ENCODE peak calls at places on chromosomes 6 and 20, in nine cellular contexts. One of them, this sample, is unnamed.

GRCh38 chr20:16947346-16947943 is 199.3 kb downstream of the OTOR start:
- DNase-seq in uterus: no peak
- DNase-seq in spleen: no peak
- DNase-seq in transverse colon: no peak
- DNase-seq in A549: no peak
- DNase-seq in stomach: no peak
- DNase-seq in esophagus squamous epithelium: no peak
- DNase-seq in ovary: no peak
- DNase-seq in tibial nerve: no peak
- DNase-seq in this sample: no peak

GRCh38 chr6:70108230-70108629 is 194.7 kb downstream of the COL9A1 start:
- DNase-seq in tibial nerve: no peak
- DNase-seq in transverse colon: no peak
- DNase-seq in ovary: no peak
- DNase-seq in uterus: no peak
- DNase-seq in stomach: no peak
- DNase-seq in spleen: no peak
- DNase-seq in A549: peak; percentile 19
- DNase-seq in esophagus squamous epithelium: no peak
- DNase-seq in this sample: no peak

GRCh38 chr20:5095931-5096330 is 23.8 kb downstream of the PCNA start:
- DNase-seq in tibial nerve: no peak
- DNase-seq in spleen: peak; percentile 76
- DNase-seq in A549: no peak
- DNase-seq in ovary: no peak
- DNase-seq in transverse colon: no peak
- DNase-seq in esophagus squamous epithelium: no peak
- DNase-seq in stomach: no peak
- DNase-seq in uterus: no peak
- DNase-seq in this sample: no peak

GRCh38 chr6:109759098-109759855 is 68.2 kb downstream of the FIG4 start:
- DNase-seq in esophagus squamous epithelium: no peak
- DNase-seq in stomach: no peak
- DNase-seq in tibial nerve: no peak
- DNase-seq in transverse colon: no peak
- DNase-seq in uterus: no peak
- DNase-seq in ovary: no peak
- DNase-seq in A549: no peak
- DNase-seq in spleen: no peak
- DNase-seq in this sample: no peak

GRCh38 chr6:169323221-169323620 is 69.6 kb upstream of the THBS2 start:
- DNase-seq in stomach: no peak
- DNase-seq in spleen: no peak
- DNase-seq in esophagus squamous epithelium: no peak
- DNase-seq in transverse colon: no peak
- DNase-seq in uterus: no peak
- DNase-seq in A549: no peak
- DNase-seq in ovary: no peak
- DNase-seq in tibial nerve: no peak
- DNase-seq in this sample: no peak

GRCh38 chr20:48638546-48638945 is 189.3 kb downstream of the PREX1 start:
- DNase-seq in ovary: no peak
- DNase-seq in stomach: no peak
- DNase-seq in tibial nerve: no peak
- DNase-seq in A549: peak; percentile 18
- DNase-seq in esophagus squamous epithelium: no peak
- DNase-seq in spleen: peak; percentile 58
- DNase-seq in uterus: no peak
- DNase-seq in transverse colon: no peak
- DNase-seq in this sample: no peak

GRCh38 chr6:22383016-22383415 is 86.2 kb upstream of the PRL start:
- DNase-seq in uterus: no peak
- DNase-seq in esophagus squamous epithelium: no peak
- DNase-seq in ovary: no peak
- DNase-seq in transverse colon: no peak
- DNase-seq in tibial nerve: no peak
- DNase-seq in spleen: no peak
- DNase-seq in A549: no peak
- DNase-seq in stomach: no peak
- DNase-seq in this sample: no peak

GRCh38 chr6:105300090-105300489 is 102.8 kb downstream of the PREP start:
- DNase-seq in tibial nerve: no peak
- DNase-seq in esophagus squamous epithelium: no peak
- DNase-seq in uterus: no peak
- DNase-seq in spleen: no peak
- DNase-seq in ovary: no peak
- DNase-seq in transverse colon: no peak
- DNase-seq in A549: no peak
- DNase-seq in stomach: no peak
- DNase-seq in this sample: no peak

DNA sequence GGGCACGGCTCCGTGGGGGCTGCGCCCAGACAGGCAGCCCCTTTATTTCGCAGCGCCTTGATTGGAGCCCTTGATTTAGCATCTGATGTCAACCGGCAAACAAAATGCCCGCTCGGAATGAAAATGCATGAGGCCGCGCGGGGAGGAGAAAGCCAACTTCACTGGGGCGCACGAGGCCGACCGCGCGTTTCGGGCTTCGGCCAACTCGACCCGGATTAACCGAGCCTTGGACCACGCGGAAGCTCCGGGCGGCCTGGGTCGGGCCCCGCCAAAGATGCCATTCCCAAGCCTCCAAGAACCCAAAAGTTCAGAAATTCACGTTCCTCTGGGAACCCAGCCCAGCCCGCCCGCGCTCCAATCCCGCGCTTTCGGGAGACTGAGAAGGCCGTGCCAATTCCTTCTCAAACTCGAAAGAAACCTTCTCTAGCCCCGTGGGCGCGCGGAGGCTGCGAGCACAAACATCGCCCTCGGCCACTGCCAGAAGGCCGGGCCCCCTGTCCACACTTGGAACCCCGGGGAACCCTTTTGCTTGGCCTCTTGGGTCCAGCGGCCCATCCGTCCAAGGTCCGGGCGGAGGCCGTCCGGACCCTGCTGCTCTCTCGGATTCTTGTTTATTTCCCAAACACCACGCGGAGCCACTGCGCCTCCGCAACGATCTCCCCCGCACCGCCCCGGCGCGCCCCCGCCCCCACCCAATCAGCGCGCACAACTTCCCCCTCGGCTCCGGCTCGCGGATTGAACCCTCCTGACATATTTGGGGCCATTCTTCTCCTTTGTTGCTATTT is 816 bp upstream of the INSM1 start:
- DNase-seq in stomach: no peak
- DNase-seq in esophagus squamous epithelium: no peak
- DNase-seq in A549: peak; percentile 31
- DNase-seq in spleen: no peak
- DNase-seq in ovary: no peak
- DNase-seq in transverse colon: no peak
- DNase-seq in uterus: no peak
- DNase-seq in tibial nerve: no peak
- DNase-seq in this sample: no peak
- H3K4me3 ChIP-seq in stomach: peak overlapping the region; percentile 46
- H3K4me3 ChIP-seq in esophagus squamous epithelium: no peak overlapping the region
- H3K4me3 ChIP-seq in A549: peak overlapping the region; percentile 44
- H3K4me3 ChIP-seq in spleen: peak overlapping the region; percentile 15
- H3K4me3 ChIP-seq in ovary: no peak overlapping the region
- H3K4me3 ChIP-seq in transverse colon: no peak overlapping the region
- H3K4me3 ChIP-seq in uterus: no peak overlapping the region
- H3K4me3 ChIP-seq in tibial nerve: peak overlapping the region; percentile 15
- H3K4me3 ChIP-seq in this sample: no peak overlapping the region

DNA sequence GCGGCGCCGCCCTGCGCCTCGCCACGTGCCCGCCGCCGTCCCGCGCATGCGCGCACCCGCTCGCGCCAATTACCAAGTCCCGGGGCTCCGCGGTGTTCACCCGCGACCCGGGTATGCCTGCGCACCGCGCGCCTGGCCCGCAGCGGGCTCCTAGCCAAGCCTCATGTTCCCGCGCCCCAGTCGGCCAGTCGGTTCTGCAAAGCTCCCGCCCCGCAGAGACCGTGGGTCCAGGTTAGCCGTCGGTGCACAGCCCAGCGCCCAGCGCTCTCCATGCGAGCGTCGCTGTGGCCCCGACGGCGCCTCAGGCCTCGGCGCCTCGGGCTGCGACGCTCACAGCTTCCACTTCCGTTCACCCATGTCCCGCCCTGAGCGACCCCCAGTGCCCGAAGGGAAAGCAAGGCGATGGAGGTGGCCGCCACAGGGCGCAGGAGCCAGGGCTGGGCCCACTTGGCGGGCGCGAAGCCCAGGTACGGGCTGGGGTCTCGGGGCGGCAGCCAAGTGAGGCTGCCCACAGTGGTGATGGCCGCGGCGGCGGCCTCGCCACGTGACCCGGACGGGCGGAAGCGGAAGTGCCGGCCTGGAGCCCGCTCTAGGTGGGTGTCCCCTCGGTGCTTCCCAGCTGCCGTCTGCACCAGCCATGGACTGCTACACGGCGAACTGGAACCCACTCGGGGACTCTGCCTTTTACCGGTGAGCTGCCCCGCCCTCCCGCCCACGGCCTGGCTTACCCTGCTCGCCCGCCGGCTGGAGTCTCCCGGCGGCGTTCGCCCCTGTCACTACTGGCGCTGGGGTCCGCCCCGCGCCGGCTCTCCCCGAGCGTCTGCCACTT is at the start of the genes PCED1A and VPS16:
- DNase-seq in esophagus squamous epithelium: peak; percentile 34
- DNase-seq in ovary: peak; percentile 83
- DNase-seq in spleen: peak; percentile 97
- DNase-seq in uterus: peak; percentile 88
- DNase-seq in tibial nerve: peak; percentile 74
- DNase-seq in A549: peak; percentile 90
- DNase-seq in transverse colon: peak; percentile 88
- DNase-seq in stomach: peak; percentile 89
- DNase-seq in this sample: peak; percentile 97
- TF ChIP-seq POLR2A in esophagus squamous epithelium: no peak
- TF ChIP-seq POLR2A in ovary: peak; percentile 41
- TF ChIP-seq POLR2A in spleen: no peak
- TF ChIP-seq POLR2A in uterus: no peak
- TF ChIP-seq POLR2A in tibial nerve: peak; percentile 52
- TF ChIP-seq POLR2A in A549: peak; percentile 86
- TF ChIP-seq POLR2A in transverse colon: peak; percentile 72
- TF ChIP-seq POLR2A in stomach: no peak
- TF ChIP-seq POLR2A in this sample: no peak

GRCh38 chr6:111782161-111782809 is 91.0 kb downstream of the FYN start:
- DNase-seq in ovary: no peak
- DNase-seq in spleen: no peak
- DNase-seq in uterus: no peak
- DNase-seq in A549: no peak
- DNase-seq in stomach: no peak
- DNase-seq in tibial nerve: no peak
- DNase-seq in transverse colon: no peak
- DNase-seq in esophagus squamous epithelium: no peak
- DNase-seq in this sample: no peak

GRCh38 chr6:111781055-111781708 is 92.1 kb downstream of the FYN start:
- DNase-seq in tibial nerve: no peak
- DNase-seq in esophagus squamous epithelium: no peak
- DNase-seq in A549: no peak
- DNase-seq in uterus: no peak
- DNase-seq in ovary: peak; percentile 26
- DNase-seq in spleen: no peak
- DNase-seq in stomach: no peak
- DNase-seq in transverse colon: no peak
- DNase-seq in this sample: no peak

GRCh38 chr6:111779031-111779430 is 94.2 kb downstream of the FYN start:
- DNase-seq in ovary: no peak
- DNase-seq in stomach: no peak
- DNase-seq in uterus: no peak
- DNase-seq in tibial nerve: no peak
- DNase-seq in transverse colon: no peak
- DNase-seq in spleen: no peak
- DNase-seq in A549: no peak
- DNase-seq in esophagus squamous epithelium: no peak
- DNase-seq in this sample: no peak

GRCh38 chr6:111777357-111777756 is 95.9 kb downstream of the FYN start:
- DNase-seq in ovary: no peak
- DNase-seq in uterus: no peak
- DNase-seq in tibial nerve: no peak
- DNase-seq in esophagus squamous epithelium: no peak
- DNase-seq in stomach: no peak
- DNase-seq in A549: no peak
- DNase-seq in spleen: no peak
- DNase-seq in transverse colon: no peak
- DNase-seq in this sample: no peak

DNA sequence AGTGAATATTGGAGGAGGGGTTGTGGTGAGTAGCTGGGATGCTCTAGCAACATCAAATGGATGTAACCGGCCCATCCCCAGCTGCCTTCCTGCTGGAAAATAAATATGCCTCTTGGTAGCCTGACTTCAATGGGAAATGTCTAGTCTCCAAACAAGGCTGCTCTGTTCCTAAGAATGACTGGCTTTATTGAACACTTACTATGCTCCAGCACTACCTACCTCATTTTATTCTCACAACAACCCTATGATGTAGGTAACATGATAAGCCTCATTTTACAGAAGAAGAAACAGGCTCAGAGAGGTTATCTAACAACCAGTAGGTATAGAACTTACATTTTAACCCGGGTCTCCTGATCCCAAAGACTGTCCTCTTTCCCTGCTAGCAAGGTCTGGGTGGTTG is 93.6 kb downstream of the FYN start:
- DNase-seq in esophagus squamous epithelium: no peak
- DNase-seq in ovary: no peak
- DNase-seq in A549: no peak
- DNase-seq in stomach: no peak
- DNase-seq in transverse colon: no peak
- DNase-seq in uterus: no peak
- DNase-seq in spleen: no peak
- DNase-seq in tibial nerve: no peak
- DNase-seq in this sample: no peak
- TF ChIP-seq CTCF in esophagus squamous epithelium: no peak
- TF ChIP-seq CTCF in ovary: no peak
- TF ChIP-seq CTCF in A549: no peak
- TF ChIP-seq CTCF in stomach: no peak
- TF ChIP-seq CTCF in transverse colon: no peak
- TF ChIP-seq CTCF in uterus: no peak
- TF ChIP-seq CTCF in spleen: no peak
- TF ChIP-seq CTCF in tibial nerve: no peak
- TF ChIP-seq CTCF in this sample: no peak

GRCh38 chr6:97437087-97437486 is 154.1 kb upstream of the MMS22L start:
- DNase-seq in esophagus squamous epithelium: no peak
- DNase-seq in uterus: no peak
- DNase-seq in stomach: no peak
- DNase-seq in transverse colon: no peak
- DNase-seq in ovary: no peak
- DNase-seq in A549: peak; percentile 10
- DNase-seq in spleen: no peak
- DNase-seq in tibial nerve: no peak
- DNase-seq in this sample: no peak

GRCh38 chr6:97443408-97444080 is 160.5 kb upstream of the MMS22L start:
- DNase-seq in transverse colon: no peak
- DNase-seq in spleen: no peak
- DNase-seq in uterus: no peak
- DNase-seq in A549: no peak
- DNase-seq in tibial nerve: no peak
- DNase-seq in ovary: no peak
- DNase-seq in stomach: no peak
- DNase-seq in esophagus squamous epithelium: no peak
- DNase-seq in this sample: no peak

GRCh38 chr6:97445406-97445805 is 162.4 kb upstream of the MMS22L start:
- DNase-seq in spleen: no peak
- DNase-seq in transverse colon: no peak
- DNase-seq in uterus: no peak
- DNase-seq in ovary: no peak
- DNase-seq in tibial nerve: no peak
- DNase-seq in A549: no peak
- DNase-seq in esophagus squamous epithelium: no peak
- DNase-seq in stomach: no peak
- DNase-seq in this sample: no peak

GRCh38 chr6:97438011-97438671 is 155.1 kb upstream of the MMS22L start:
- DNase-seq in spleen: no peak
- DNase-seq in ovary: no peak
- DNase-seq in stomach: no peak
- DNase-seq in A549: no peak
- DNase-seq in esophagus squamous epithelium: no peak
- DNase-seq in transverse colon: no peak
- DNase-seq in uterus: no peak
- DNase-seq in tibial nerve: no peak
- DNase-seq in this sample: no peak

DNA sequence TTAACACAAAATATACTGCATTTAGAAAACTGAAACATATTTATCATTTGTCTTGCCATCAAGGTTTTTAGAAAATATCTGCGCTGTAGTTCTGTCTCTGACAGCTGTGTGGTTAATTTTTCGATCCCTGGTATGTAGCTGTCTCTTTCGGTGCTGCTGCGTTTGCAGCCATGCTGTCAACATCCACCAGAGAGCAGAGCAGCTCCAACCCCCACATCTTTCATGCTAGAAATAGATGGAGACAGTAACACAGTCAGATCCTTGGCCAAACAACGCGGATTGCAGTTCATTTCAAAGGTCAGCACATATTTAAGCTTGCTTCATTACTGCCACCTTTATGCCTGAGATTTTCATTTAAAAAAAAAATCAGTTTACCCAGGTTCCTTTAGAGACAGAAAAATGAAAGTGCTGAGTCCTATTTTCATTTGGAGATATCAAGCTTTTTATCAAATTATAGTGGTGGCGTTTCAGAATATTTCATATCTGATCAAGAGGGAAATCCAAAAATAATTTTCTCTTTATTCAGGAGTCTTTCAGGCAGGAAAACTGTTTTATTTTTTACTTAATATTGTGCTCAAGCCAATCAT is 157.7 kb upstream of the MMS22L start:
- DNase-seq in tibial nerve: no peak
- DNase-seq in uterus: no peak
- DNase-seq in A549: peak; percentile 34
- DNase-seq in transverse colon: no peak
- DNase-seq in ovary: no peak
- DNase-seq in stomach: no peak
- DNase-seq in spleen: no peak
- DNase-seq in esophagus squamous epithelium: no peak
- DNase-seq in this sample: no peak
- H3K4me3 ChIP-seq in tibial nerve: no peak overlapping the region
- H3K4me3 ChIP-seq in uterus: no peak overlapping the region
- H3K4me3 ChIP-seq in A549: no peak overlapping the region
- H3K4me3 ChIP-seq in transverse colon: no peak overlapping the region
- H3K4me3 ChIP-seq in ovary: no peak overlapping the region
- H3K4me3 ChIP-seq in stomach: no peak overlapping the region
- H3K4me3 ChIP-seq in spleen: no peak overlapping the region
- H3K4me3 ChIP-seq in esophagus squamous epithelium: no peak overlapping the region
- H3K4me3 ChIP-seq in this sample: no peak overlapping the region